ENCODE peak calls at places on chromosome 1, in five cellular contexts. E is SW480, B is GM04504, R is hepatocyte, I is glutamatergic neuron. T is an unnamed sample.

GRCh38 chr1:1291611-1292441 is 11.6 kb downstream of the SCNN1D start:
- DNase-seq in E (peak; percentile 92), B (no peak), R (peak; percentile 83), I (peak; percentile 83), T (peak; percentile 87)

GRCh38 chr1:38690790-38691189 is 168.8 kb downstream of the RRAGC start:
- DNase-seq in R (no peak), I (no peak), E (no peak), B (no peak), T (peak; percentile 15)

GRCh38 chr1:83901547-83902155 is 97.3 kb downstream of the TTLL7 start:
- DNase-seq in I (no peak), E (peak; percentile 5), B (peak; percentile 58), R (peak; percentile 67), T (no peak)

GRCh38 chr1:108646661-108647269 is 14.1 kb downstream of the HENMT1 start:
- DNase-seq in B (peak; percentile 57), E (peak; percentile 85), R (peak; percentile 76), I (no peak), T (no peak)

GRCh38 chr1:51558375-51558924 is 39.4 kb upstream of the EPS15 start:
- DNase-seq in E (peak; percentile 21), I (no peak), R (no peak), B (no peak), T (no peak)

GRCh38 chr1:11059990-11060948 is at the start of gene SRM:
- DNase-seq in B (peak; percentile 81), I (peak; percentile 94), R (peak; percentile 97), E (peak; percentile 89), T (peak; percentile 90)

GRCh38 chr1:71080178-71080781 is 555 bp downstream of the ZRANB2 start:
- DNase-seq in I (no peak), B (no peak), R (peak; percentile 66), E (peak; percentile 41), T (no peak)

GRCh38 chr1:27343639-27344025 is 1.8 kb downstream of the SYTL1 start:
- DNase-seq in E (no peak), R (no peak), B (no peak), I (no peak), T (no peak)

T was measured in BE2C.